ENCODE peak calls at places on chromosomes 7 and 10, in ten cellular contexts. T, S, R, P, B, W, O, V, Q and K are unnamed samples. For H3K4me1, the result is how much of the 10 kb centered on the place peaks cover.

GRCh38 chr7:28840515-28841125 is 117.5 kb downstream of the TRIL start:
- DNase-seq in B (no peak), S (no peak), O (no peak), T (no peak), Q (no peak), P (no peak), W (peak), V (no peak), R (no peak), K (no peak)

GRCh38 chr7:22841954-22842353 is 19.3 kb upstream of the TOMM7 start:
- DNase-seq in T (no peak), S (no peak), P (peak), V (no peak), B (no peak), Q (no peak), O (no peak), R (no peak), W (no peak), K (peak)

GRCh38 chr7:99024066-99024465 is 119.8 kb downstream of the SMURF1 start:
- DNase-seq in P (no peak), Q (peak), S (no peak), T (no peak), B (no peak), V (no peak), R (no peak), O (no peak), W (no peak), K (no peak)

GRCh38 chr7:35537067-35538023 is 157.6 kb downstream of the HERPUD2 start:
- DNase-seq in S (peak), T (peak), P (peak), V (peak), B (peak), O (peak), Q (peak), R (no peak), W (peak), K (peak)

GRCh38 chr7:55150709-55151108 is 131.9 kb downstream of the EGFR start:
- DNase-seq in P (no peak), R (no peak), S (no peak), W (no peak), T (no peak), O (no peak), V (no peak), Q (no peak), B (no peak), K (no peak)

GRCh38 chr10:3806603-3807002 is 21.6 kb upstream of the KLF6 start:
- DNase-seq in B (no peak), S (peak), V (peak), Q (no peak), O (no peak), P (peak), W (peak), T (no peak), R (no peak), K (no peak)

GRCh38 chr7:27110977-27111752 is 8.7 kb upstream of the HOXA2 start:
- DNase-seq in V (no peak), S (no peak), R (no peak), W (peak), P (peak), B (no peak), O (no peak), Q (no peak), T (peak), K (peak)

GRCh38 chr10:2790437-2790836 is 276.9 kb upstream of the PFKP start:
- DNase-seq in O (no peak), W (no peak), P (no peak), R (no peak), T (no peak), B (no peak), V (no peak), Q (no peak), S (no peak), K (no peak)

GRCh38 chr7:23298141-23298851 is 843 bp upstream of the MALSU1 start:
- DNase-seq in T (no peak), P (peak), O (no peak), Q (no peak), V (no peak), R (no peak), S (peak), W (no peak), B (no peak), K (no peak)

GRCh38 chr10:123241391-123242141 is 87.4 kb downstream of the BUB3 start:
- DNase-seq in Q (no peak), B (no peak), P (no peak), T (no peak), V (no peak), O (no peak), S (no peak), R (no peak), W (peak), K (no peak)

GRCh38 chr10:124417846-124418725 is 637 bp downstream of the OAT start:
- DNase-seq in P (peak), W (peak), V (peak), T (peak), B (peak), S (peak), O (peak), R (no peak), Q (peak), K (peak)

GRCh38 chr7:131596785-131597184 is 40.4 kb upstream of the PODXL start:
- DNase-seq in T (no peak), O (no peak), S (no peak), Q (no peak), V (no peak), W (no peak), P (no peak), B (no peak), R (no peak), K (no peak)

GRCh38 chr7:78489423-78489822 is 690.9 kb downstream of the PHTF2 start:
- DNase-seq in O (no peak), S (no peak), B (no peak), R (no peak), W (no peak), Q (no peak), V (no peak), T (no peak), P (no peak), K (no peak)

GRCh38 chr7:75905785-75906604 is 9.0 kb upstream of the POR start:
- DNase-seq in P (peak), O (peak), R (no peak), B (peak), W (no peak), V (peak), T (peak), Q (no peak), S (peak), K (peak)

GRCh38 chr7:590731-591551 is 71.3 kb upstream of the PDGFA start:
- DNase-seq in O (no peak), V (no peak), Q (peak), R (no peak), T (no peak), W (no peak), B (no peak), S (peak), P (no peak), K (peak)

GRCh38 chr10:85623342-85623741 is 743.3 kb downstream of the GRID1 start:
- DNase-seq in R (no peak), P (no peak), B (no peak), W (no peak), O (no peak), Q (no peak), S (no peak), T (no peak), V (no peak), K (no peak)

GRCh38 chr10:11881477-11882417 is 58.6 kb downstream of the PROSER2 start:
- DNase-seq in P (peak), W (no peak), B (no peak), Q (no peak), S (peak), R (no peak), O (no peak), V (no peak), T (no peak), K (no peak)

GRCh38 chr7:5226921-5227785 is 37.1 kb downstream of the WIPI2 start:
- DNase-seq in W (no peak), S (no peak), O (no peak), V (no peak), P (no peak), Q (no peak), T (no peak), B (peak), R (no peak), K (no peak)

GRCh38 chr10:154348-154747 is 19.1 kb downstream of the ZMYND11 start:
- DNase-seq in V (no peak), O (no peak), S (no peak), B (no peak), P (peak), Q (no peak), W (no peak), R (no peak), T (no peak), K (no peak)

GRCh38 chr10:127619550-127619949 is 70.4 kb downstream of the NPS start:
- DNase-seq in V (no peak), T (no peak), W (no peak), S (no peak), O (no peak), B (no peak), P (no peak), Q (no peak), R (no peak), K (no peak)

GRCh38 chr10:76113952-76114351 is 682.5 kb downstream of the LRMDA start:
- DNase-seq in Q (no peak), T (no peak), O (no peak), W (no peak), B (no peak), S (no peak), P (no peak), R (no peak), V (no peak), K (no peak)

GRCh38 chr7:100825215-100825671 is 2.1 kb downstream of the EPHB4 start:
- DNase-seq in Q (peak), B (peak), T (peak), O (no peak), V (no peak), W (peak), P (no peak), R (no peak), S (no peak), K (peak)

GRCh38 chr7:36188266-36188665 is 35.2 kb downstream of the EEPD1 start:
- DNase-seq in V (no peak), S (no peak), O (no peak), T (no peak), R (no peak), B (no peak), Q (no peak), W (no peak), P (no peak), K (no peak)

GRCh38 chr7:119562839-119563238 is 710.1 kb upstream of the KCND2 start:
- DNase-seq in S (no peak), V (no peak), T (no peak), R (no peak), Q (no peak), B (no peak), W (no peak), O (no peak), P (no peak), K (no peak)

GRCh38 chr7:69439636-69440325 is 158.5 kb upstream of the AUTS2 start:
- DNase-seq in Q (no peak), R (no peak), P (no peak), V (no peak), T (no peak), W (no peak), O (no peak), S (no peak), B (no peak), K (no peak)

GRCh38 chr7:98867271-98867701 is 2.5 kb downstream of the TMEM130 start:
- DNase-seq in V (no peak), R (no peak), P (peak), O (peak), B (peak), T (no peak), W (no peak), S (peak), Q (no peak), K (no peak)

GRCh38 chr7:24381919-24382505 is 98.0 kb downstream of the NPY start:
- DNase-seq in B (no peak), R (no peak), W (no peak), V (no peak), S (no peak), O (no peak), T (no peak), Q (no peak), P (no peak), K (no peak)

GRCh38 chr7:144629011-144629410 is 206.8 kb downstream of the TPK1 start:
- DNase-seq in V (no peak), P (no peak), T (no peak), O (no peak), S (no peak), B (no peak), Q (no peak), R (no peak), W (no peak), K (no peak)

GRCh38 chr7:31735991-31736982 is 49.3 kb downstream of the PPP1R17 start:
- DNase-seq in T (peak), Q (peak), R (no peak), O (peak), V (peak), P (peak), W (peak), B (no peak), S (peak), K (peak)

GRCh38 chr7:70997275-70997674 is 134.7 kb upstream of the GALNT17 start:
- DNase-seq in O (no peak), V (no peak), S (no peak), Q (no peak), W (no peak), T (no peak), P (no peak), R (no peak), B (no peak), K (no peak)

GRCh38 chr7:81187768-81188167 is 268.9 kb upstream of the SEMA3C start:
- DNase-seq in B (no peak), W (no peak), O (no peak), Q (no peak), P (no peak), T (no peak), V (no peak), S (no peak), R (no peak), K (no peak)

GRCh38 chr10:44323838-44324237 is 61.1 kb downstream of the CXCL12 start:
- DNase-seq in T (no peak), R (peak), W (no peak), Q (no peak), V (no peak), P (no peak), B (no peak), S (no peak), O (no peak), K (no peak)

GRCh38 chr7:122054393-122054792 is 89.7 kb downstream of the AASS start:
- DNase-seq in W (no peak), B (no peak), V (no peak), T (no peak), S (no peak), P (no peak), Q (no peak), O (no peak), R (no peak), K (no peak)

GRCh38 chr10:72310636-72311035 is 36.9 kb downstream of the DDIT4 start:
- DNase-seq in V (no peak), P (peak), Q (no peak), T (no peak), R (no peak), B (peak), O (no peak), W (no peak), S (no peak), K (no peak)

GRCh38 chr7:5635461-5636445 is 145.7 kb downstream of the RNF216 start:
- DNase-seq in V (no peak), P (no peak), T (no peak), W (peak), O (no peak), R (no peak), S (no peak), Q (no peak), B (peak), K (no peak)

DNA sequence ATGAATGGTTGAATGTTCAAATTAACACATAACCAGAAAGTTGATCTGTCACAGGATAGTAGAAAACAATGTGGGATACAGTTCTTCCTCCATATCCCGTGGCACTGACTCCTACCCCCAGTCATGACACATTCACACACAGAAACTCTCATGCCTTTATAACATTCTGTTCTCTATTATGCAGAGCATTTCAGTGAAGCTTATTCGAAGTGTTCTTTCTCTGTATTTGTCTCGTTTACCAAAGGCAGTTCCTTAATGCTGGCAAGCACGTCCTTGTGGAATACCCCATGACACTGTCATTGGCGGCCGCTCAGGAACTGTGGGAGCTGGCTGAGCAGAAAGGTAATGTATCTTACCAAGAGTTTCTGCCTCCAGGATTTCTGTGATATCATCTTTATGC is 34.0 kb downstream of the BLVRA start:
- DNase-seq in O (peak), V (no peak), R (no peak), T (no peak), S (no peak), B (no peak), Q (no peak), P (no peak), W (no peak), K (no peak)
- TF ChIP-seq POLR2A in O (no peak), V (no peak), R (no peak), T (no peak), S (no peak), B (no peak), Q (no peak), P (no peak), W (no peak), K (no peak)

GRCh38 chr10:119315128-119316001 is 108.0 kb downstream of the GRK5 start:
- DNase-seq in W (peak), V (no peak), R (no peak), B (no peak), P (peak), S (no peak), Q (no peak), T (no peak), O (no peak), K (no peak)
- H3K4me1 ChIP-seq in W (under half), V (half or more), R (half or more), B (half or more), P (half or more), S (under half), Q (under half), T (under half), O (under half), K (under half)

DNA sequence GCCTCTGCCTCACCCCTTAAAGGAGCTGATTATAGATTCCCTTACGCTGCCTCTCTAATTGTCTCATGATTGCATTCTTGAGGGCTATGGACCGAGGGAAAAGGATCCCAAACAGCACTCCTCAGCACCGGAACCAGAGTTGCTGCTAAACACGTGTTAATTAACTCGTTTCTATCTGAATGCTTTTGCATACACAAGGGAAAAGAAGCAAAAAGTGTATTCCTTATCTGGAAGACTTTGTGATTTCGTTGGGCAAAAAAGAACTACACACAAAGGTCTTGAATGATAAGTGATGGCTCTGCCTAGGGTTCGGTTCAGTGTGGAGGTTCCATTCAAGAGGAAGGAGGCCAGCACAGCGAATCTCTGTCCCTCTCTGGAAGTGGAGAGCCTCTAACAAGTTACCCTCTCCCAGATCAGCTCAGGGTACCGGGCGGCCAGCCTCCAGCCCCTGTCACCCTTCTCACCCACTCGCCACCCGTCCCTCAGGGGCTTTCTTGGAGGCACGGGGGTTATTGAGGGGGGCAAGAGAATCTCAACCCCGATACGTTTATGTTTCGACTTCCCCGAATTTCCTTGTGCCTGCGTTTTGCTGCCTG is 525 bp upstream of the SLC4A2 start:
- DNase-seq in O (no peak), S (peak), V (no peak), R (no peak), Q (no peak), B (peak), W (peak), P (no peak), T (no peak), K (no peak)
- TF ChIP-seq POLR2A in O (no peak), S (no peak), V (no peak), R (no peak), Q (no peak), B (no peak), W (no peak), P (no peak), T (no peak), K (no peak)

GRCh38 chr10:29805134-29805691 is 170.4 kb upstream of the SVIL start:
- DNase-seq in S (no peak), R (no peak), P (no peak), Q (no peak), T (no peak), V (no peak), B (no peak), O (no peak), W (no peak), K (no peak)

GRCh38 chr10:29798876-29799690 is 164.3 kb upstream of the SVIL start:
- DNase-seq in P (no peak), R (no peak), S (no peak), W (peak), Q (no peak), V (no peak), T (no peak), O (no peak), B (no peak), K (no peak)

GRCh38 chr10:29807407-29807806 is 172.6 kb upstream of the SVIL start:
- DNase-seq in B (no peak), O (no peak), S (no peak), T (no peak), V (no peak), R (no peak), W (peak), P (peak), Q (no peak), K (no peak)

GRCh38 chr10:29806350-29806788 is 171.6 kb upstream of the SVIL start:
- DNase-seq in O (no peak), W (peak), V (no peak), R (no peak), T (no peak), S (no peak), Q (no peak), B (no peak), P (peak), K (no peak)

DNA sequence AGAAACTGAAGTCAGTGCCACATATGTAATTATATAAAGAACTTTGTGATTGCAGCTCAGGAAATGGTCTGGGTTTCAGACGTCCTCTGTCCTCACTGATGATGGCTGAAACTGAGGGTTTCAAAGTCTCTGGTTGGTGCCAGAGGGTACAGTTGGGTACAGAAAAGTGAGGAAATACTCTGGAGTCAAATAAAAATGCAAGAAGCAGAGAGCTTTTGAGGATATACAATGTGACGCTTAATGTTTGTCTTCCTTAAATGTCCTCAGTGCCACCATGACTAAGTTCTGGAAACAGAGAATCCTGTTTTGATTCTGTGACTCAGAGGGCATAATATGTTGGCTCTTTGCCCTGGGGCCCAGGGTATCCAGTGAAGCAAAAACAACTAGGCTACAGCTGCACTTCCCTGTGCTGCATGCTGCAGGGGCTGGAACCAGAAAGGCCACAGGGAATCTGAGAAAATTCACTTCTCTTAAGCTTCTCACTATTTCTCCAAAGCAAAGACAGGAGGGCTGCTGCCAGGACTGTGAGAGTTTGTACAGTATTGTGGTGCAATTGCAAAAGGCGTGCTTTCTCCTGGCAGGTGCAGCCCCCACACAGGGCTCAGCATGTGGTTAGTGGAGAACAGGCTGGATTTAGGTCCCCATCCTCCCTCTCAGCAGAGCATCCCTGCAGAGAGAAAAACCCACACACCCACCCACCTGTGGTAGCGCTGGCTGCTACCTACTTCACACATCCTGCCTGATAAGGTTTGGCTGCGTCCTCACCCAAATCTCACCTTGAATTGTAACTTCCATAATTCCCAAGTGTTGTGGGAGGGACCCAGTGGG is 169.5 kb upstream of the SVIL start:
- DNase-seq in R (no peak), B (no peak), V (peak), P (peak), S (peak), T (no peak), W (peak), Q (peak), O (no peak), K (peak)
- H3K4me1 ChIP-seq in R (half or more), B (under half), V (under half), P (under half), S (under half), T (under half), W (half or more), Q (under half), O (under half), K (under half)

GRCh38 chr7:124059375-124059774 is 26.5 kb upstream of the TMEM229A start:
- DNase-seq in V (no peak), R (no peak), S (no peak), P (no peak), Q (no peak), T (no peak), B (no peak), O (no peak), W (no peak), K (no peak)

GRCh38 chr7:124057872-124058271 is 25.0 kb upstream of the TMEM229A start:
- DNase-seq in R (no peak), B (no peak), V (no peak), O (no peak), P (no peak), Q (no peak), T (no peak), S (no peak), W (no peak), K (no peak)

GRCh38 chr7:124060528-124060927 is 27.7 kb upstream of the TMEM229A start:
- DNase-seq in P (no peak), T (no peak), B (no peak), W (no peak), V (no peak), S (no peak), R (no peak), O (no peak), Q (no peak), K (no peak)

GRCh38 chr7:124058515-124058914 is 25.6 kb upstream of the TMEM229A start:
- DNase-seq in W (no peak), S (no peak), T (no peak), R (no peak), P (no peak), B (no peak), Q (no peak), O (no peak), V (no peak), K (no peak)

GRCh38 chr7:124062171-124062570 is 29.3 kb upstream of the TMEM229A start:
- DNase-seq in W (no peak), S (no peak), O (no peak), R (no peak), T (no peak), V (no peak), P (no peak), B (no peak), Q (no peak), K (no peak)
- TF ChIP-seq POLR2A in W (no peak), S (no peak), O (no peak), R (no peak), T (no peak), V (no peak), P (no peak), B (no peak), Q (no peak), K (no peak)